ENCODE peak calls at places on chromosomes 16 and 17, in eight cellular contexts. C is GM19239; T is AG08395; J is MM.1S; X is activated CD4-positive, alpha-beta T cell treated with anti-CD3 and anti-CD28 coated beads, Interleukin-2, amount 50 U/mL, for 1 hour; V is stimulated activated CD4-positive, alpha-beta T cell treated with anti-CD3 and anti-CD28 coated beads, Interleukin-12 subunit alpha, Interleukin-12 subunit beta, amount 100 ng/mL, for 4 hours; R is AG10803; K is upper lobe of right lung. N is an unnamed sample.

GRCh38 chr17:11182430-11182829 is 58.6 kb upstream of the SHISA6 start:
- DNase-seq in K (no peak), J (no peak), R (no peak), C (no peak), V (no peak), X (no peak), T (no peak), N (no peak)

GRCh38 chr17:67751101-67752074 is 33.7 kb downstream of the NOL11 start:
- DNase-seq in R (no peak), X (no peak), T (no peak), C (no peak), J (no peak), V (no peak), K (no peak), N (no peak)

GRCh38 chr16:24972608-24973220 is 42.5 kb downstream of the ARHGAP17 start:
- DNase-seq in V (no peak), K (no peak), R (no peak), X (no peak), C (no peak), T (no peak), J (peak), N (no peak)

GRCh38 chr17:66492500-66493123 is 190.2 kb downstream of the PRKCA start:
- DNase-seq in C (no peak), V (no peak), R (no peak), J (no peak), X (no peak), K (no peak), T (no peak), N (no peak)

GRCh38 chr17:78528541-78528940 is 48.7 kb downstream of the DNAH17 start:
- DNase-seq in R (no peak), J (no peak), K (peak), V (no peak), T (no peak), C (no peak), X (no peak), N (no peak)

GRCh38 chr16:81544261-81544660 is 99.7 kb downstream of the CMIP start:
- DNase-seq in T (no peak), C (no peak), J (no peak), V (no peak), K (peak), X (no peak), R (no peak), N (peak)

GRCh38 chr17:79777844-79778503 is at the start of gene CBX2:
- DNase-seq in K (peak), T (peak), C (peak), R (peak), V (peak), J (peak), X (peak), N (peak)

GRCh38 chr17:1252203-1252608 is 18.0 kb upstream of the BHLHA9 start:
- DNase-seq in R (peak), X (no peak), K (no peak), C (no peak), T (no peak), V (no peak), J (no peak), N (no peak)

GRCh38 chr17:3794890-3795757 is 5.9 kb downstream of the ITGAE start:
- DNase-seq in R (peak), J (no peak), T (no peak), C (no peak), V (no peak), K (no peak), X (peak), N (no peak)

GRCh38 chr16:1825864-1826690 is 548 bp downstream of the HAGH start:
- DNase-seq in C (peak), K (peak), J (peak), X (peak), T (peak), V (peak), R (peak), N (peak)

GRCh38 chr16:49461517-49461951 is 87.9 kb downstream of the C16orf78 start:
- DNase-seq in J (no peak), V (no peak), X (no peak), R (no peak), C (no peak), K (no peak), T (no peak), N (peak)

GRCh38 chr16:2075631-2076030 is 27.8 kb downstream of the TSC2 start:
- DNase-seq in V (no peak), X (no peak), K (no peak), C (no peak), R (no peak), T (no peak), J (no peak), N (no peak)

GRCh38 chr16:5075637-5076036 is 4.0 kb downstream of the ALG1 start:
- DNase-seq in X (no peak), R (no peak), J (no peak), T (no peak), K (no peak), C (no peak), V (no peak), N (no peak)

GRCh38 chr17:75683467-75684041 is 16.4 kb downstream of the SAP30BP start:
- DNase-seq in X (no peak), T (peak), C (no peak), J (no peak), R (peak), V (no peak), K (no peak), N (no peak)